ENCODE peak calls at places on chromosome 20, in five cellular contexts. D is mammary epithelial cell, I is H7, L is BJ, G is GM06990. A is an unnamed sample. For H3K27me3 and H3K36me3, the result is how much of the 10 kb centered on the place peaks cover.

GRCh38 chr20:59809630-59810375 is 123.6 kb downstream of the SYCP2 start:
- DNase-seq in D (no peak), I (peak), L (no peak), G (no peak), A (no peak)

GRCh38 chr20:40744072-40744471 is 55.0 kb upstream of the MAFB start:
- DNase-seq in D (no peak), I (no peak), L (no peak), G (no peak), A (no peak)

GRCh38 chr20:53755733-53756523 is 162.3 kb upstream of the ZNF217 start:
- DNase-seq in D (no peak), I (no peak), L (no peak), G (no peak), A (no peak)

GRCh38 chr20:17644451-17644850 is 37.6 kb downstream of the RRBP1 start:
- DNase-seq in D (peak), I (no peak), L (no peak), G (no peak), A (no peak)

GRCh38 chr20:16005612-16006493 is 567.4 kb downstream of the KIF16B start:
- DNase-seq in D (no peak), I (peak), L (no peak), G (no peak), A (no peak)

GRCh38 chr20:11429168-11429567 is 488.5 kb upstream of the BTBD3 start:
- DNase-seq in D (peak), I (no peak), L (no peak), G (no peak), A (no peak)

GRCh38 chr20:53831812-53832211 is 238.2 kb upstream of the ZNF217 start:
- DNase-seq in D (no peak), I (no peak), L (no peak), G (no peak), A (no peak)

GRCh38 chr20:59746155-59746554 is 141.8 kb downstream of the PHACTR3 start:
- DNase-seq in D (no peak), I (no peak), L (no peak), G (no peak), A (no peak)

GRCh38 chr20:40980106-40980827 is 48.4 kb upstream of the TOP1 start:
- DNase-seq in D (no peak), I (no peak), L (no peak), G (no peak), A (no peak)

GRCh38 chr20:5945963-5946362 is 4.4 kb downstream of the TRMT6 start:
- DNase-seq in D (peak), I (no peak), L (no peak), G (no peak), A (no peak)

GRCh38 chr20:40643891-40644290 is 45.1 kb downstream of the MAFB start:
- DNase-seq in D (no peak), I (no peak), L (no peak), G (no peak), A (no peak)

GRCh38 chr20:41249781-41250281 is 67.7 kb downstream of the ZHX3 start:
- DNase-seq in D (peak), I (peak), L (no peak), G (peak), A (peak)

GRCh38 chr20:41143354-41143753 is 6.0 kb downstream of the PLCG1 start:
- DNase-seq in D (no peak), I (no peak), L (no peak), G (no peak), A (no peak)

GRCh38 chr20:14193885-14194284 is 143.5 kb downstream of the FLRT3 start:
- DNase-seq in D (peak), I (peak), L (no peak), G (no peak), A (peak)

GRCh38 chr20:10557685-10558084 is 116.1 kb downstream of the JAG1 start:
- DNase-seq in D (peak), I (no peak), L (no peak), G (no peak), A (no peak)

GRCh38 chr20:53949319-53949839 is 121.0 kb downstream of the BCAS1 start:
- DNase-seq in D (peak), I (no peak), L (peak), G (peak), A (no peak)

GRCh38 chr20:2640260-2640659 is 12.2 kb upstream of the NOP56 start:
- DNase-seq in D (no peak), I (no peak), L (no peak), G (no peak), A (no peak)

GRCh38 chr20:15834857-15835256 is 738.4 kb downstream of the KIF16B start:
- DNase-seq in D (peak), I (no peak), L (no peak), G (no peak), A (no peak)

GRCh38 chr20:39880890-39881289 is 808.1 kb downstream of the MAFB start:
- DNase-seq in D (peak), I (no peak), L (no peak), G (no peak), A (peak)

GRCh38 chr20:38872491-38873049 is 53.6 kb upstream of the FAM83D start:
- DNase-seq in D (no peak), I (no peak), L (no peak), G (no peak), A (no peak)

GRCh38 chr20:39986231-39986904 is 702.7 kb downstream of the MAFB start:
- DNase-seq in D (peak), I (peak), L (peak), G (no peak), A (no peak)

GRCh38 chr20:6053776-6054688 is at the start of gene LRRN4:
- DNase-seq in D (peak), I (peak), L (no peak), G (no peak), A (peak)

GRCh38 chr20:54633903-54634302 is 158.5 kb downstream of the DOK5 start:
- DNase-seq in D (no peak), I (no peak), L (no peak), G (peak), A (no peak)

GRCh38 chr20:10381477-10381876 is 52.5 kb downstream of the MKKS start:
- DNase-seq in D (no peak), I (no peak), L (no peak), G (no peak), A (no peak)

GRCh38 chr20:19212524-19213502 is at the start of gene SLC24A3:
- DNase-seq in D (peak), I (peak), L (no peak), G (peak), A (peak)

GRCh38 chr20:10781526-10781925 is 107.7 kb upstream of the JAG1 start:
- DNase-seq in D (no peak), I (no peak), L (no peak), G (no peak), A (no peak)

GRCh38 chr20:35979528-35979927 is 11.1 kb downstream of the CNBD2 start:
- DNase-seq in D (no peak), I (no peak), L (no peak), G (no peak), A (no peak)

GRCh38 chr20:3889489-3890409 is 562 bp downstream of the PANK2 start:
- DNase-seq in D (peak), I (peak), L (no peak), G (peak), A (no peak)

GRCh38 chr20:57594092-57594911 is 25.9 kb downstream of the ZBP1 start:
- DNase-seq in D (no peak), I (peak), L (no peak), G (peak), A (peak)

GRCh38 chr20:31496761-31497295 is 17.4 kb upstream of the HM13 start:
- DNase-seq in D (no peak), I (no peak), L (no peak), G (no peak), A (no peak)

GRCh38 chr20:4435210-4435609 is 286.5 kb upstream of the PRND start:
- DNase-seq in D (no peak), I (no peak), L (peak), G (no peak), A (no peak)

GRCh38 chr20:12825180-12825579 is 183.6 kb upstream of the SPTLC3 start:
- DNase-seq in D (no peak), I (no peak), L (no peak), G (no peak), A (no peak)

GRCh38 chr20:38412877-38413577 is 22.1 kb downstream of the SNHG17 start:
- DNase-seq in D (no peak), I (no peak), L (no peak), G (no peak), A (no peak)

GRCh38 chr20:12318043-12318442 is 400.4 kb downstream of the BTBD3 start:
- DNase-seq in D (no peak), I (no peak), L (no peak), G (no peak), A (no peak)

GRCh38 chr20:7734216-7734615 is 206.0 kb downstream of the HAO1 start:
- DNase-seq in D (no peak), I (no peak), L (no peak), G (no peak), A (no peak)

GRCh38 chr20:43293068-43293786 is 103.5 kb upstream of the PTPRT start:
- DNase-seq in D (no peak), I (no peak), L (no peak), G (no peak), A (no peak)

DNA sequence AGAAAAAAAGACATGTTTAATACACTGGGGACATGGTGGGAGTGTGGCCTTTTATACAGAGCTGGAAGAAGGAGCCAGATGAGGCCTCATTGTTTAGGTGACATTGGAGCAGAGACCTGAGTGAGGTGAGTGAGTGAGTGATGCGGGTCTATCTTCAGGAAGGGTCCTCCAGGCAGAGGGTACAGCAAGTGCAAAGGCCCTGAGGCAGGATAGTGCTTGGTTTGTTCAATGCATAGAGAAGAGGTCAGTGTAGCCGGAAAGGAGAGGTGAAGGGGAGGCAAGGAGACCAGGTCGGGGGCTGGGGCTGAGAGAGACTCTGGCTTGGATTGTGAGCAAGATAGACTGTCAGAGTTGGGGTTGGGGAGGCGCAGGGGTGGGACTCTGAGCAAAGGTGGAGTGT is 23.6 kb downstream of the KCNG1 start:
- DNase-seq in D (no peak), I (no peak), L (no peak), G (no peak), A (no peak)
- H3K27me3 ChIP-seq in D (under half), I (under half), L (under half), G (under half), A (under half)

GRCh38 chr20:45950330-45950646 is 15.8 kb downstream of the PCIF1 start:
- DNase-seq in D (no peak), I (no peak), L (no peak), G (no peak), A (no peak)
- H3K36me3 ChIP-seq in D (under half), I (under half), L (half or more), G (half or more), A (under half)

GRCh38 chr20:20228351-20228750 is 139.6 kb upstream of the INSM1 start:
- DNase-seq in D (peak), I (no peak), L (no peak), G (no peak), A (no peak)
- H3K27me3 ChIP-seq in D (under half), I (under half), L (under half), G (under half), A (under half)

DNA sequence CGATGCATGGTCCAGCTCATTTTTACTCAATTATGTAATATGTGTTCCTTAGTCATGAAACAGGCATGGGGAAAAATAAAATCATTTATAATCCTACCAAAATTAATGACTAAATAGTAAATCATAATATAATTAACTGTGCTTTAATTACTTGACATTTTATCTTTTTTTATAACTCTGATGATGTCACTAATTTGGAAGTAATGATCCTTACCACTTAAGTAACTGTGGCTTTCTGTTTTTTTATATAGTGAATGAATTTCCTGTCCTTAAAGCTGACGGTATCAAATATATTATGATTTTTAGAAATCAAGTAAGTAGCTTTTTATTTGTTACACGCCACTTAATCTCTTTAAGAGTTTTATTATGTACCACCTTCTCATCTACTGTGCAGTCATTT is 32.2 kb downstream of the CSE1L start:
- DNase-seq in D (no peak), I (no peak), L (no peak), G (no peak), A (no peak)
- H3K36me3 ChIP-seq in D (half or more), I (under half), L (under half), G (under half), A (under half)

GRCh38 chr20:63234693-63235398 is 859 bp upstream of the BIRC7 start:
- DNase-seq in D (peak), I (peak), L (no peak), G (no peak), A (peak)
- H3K27me3 ChIP-seq in D (under half), I (under half), L (under half), G (under half), A (under half)

GRCh38 chr20:63470410-63470809 is 2.0 kb downstream of the KCNQ2 start:
- DNase-seq in D (no peak), I (no peak), L (no peak), G (no peak), A (no peak)

GRCh38 chr20:63472159-63472811 is at the start of gene KCNQ2:
- DNase-seq in D (no peak), I (peak), L (no peak), G (no peak), A (peak)

GRCh38 chr20:63469713-63470101 is 2.7 kb downstream of the KCNQ2 start:
- DNase-seq in D (no peak), I (no peak), L (no peak), G (no peak), A (no peak)

GRCh38 chr20:63471719-63472158 is 716 bp downstream of the KCNQ2 start:
- DNase-seq in D (no peak), I (peak), L (no peak), G (no peak), A (no peak)

GRCh38 chr20:63471002-63471718 is 1.3 kb downstream of the KCNQ2 start:
- DNase-seq in D (no peak), I (peak), L (no peak), G (no peak), A (no peak)
- H3K36me3 ChIP-seq in D (under half), I (under half), L (under half), G (under half), A (under half)

GRCh38 chr20:46285072-46285471 is 23.2 kb downstream of the CDH22 start:
- DNase-seq in D (no peak), I (no peak), L (no peak), G (no peak), A (no peak)

GRCh38 chr20:46284028-46284427 is 24.3 kb downstream of the CDH22 start:
- DNase-seq in D (no peak), I (no peak), L (no peak), G (no peak), A (no peak)

GRCh38 chr20:46285740-46286139 is 22.6 kb downstream of the CDH22 start:
- DNase-seq in D (no peak), I (no peak), L (no peak), G (no peak), A (no peak)

GRCh38 chr20:46283426-46283825 is 24.9 kb downstream of the CDH22 start:
- DNase-seq in D (peak), I (no peak), L (no peak), G (no peak), A (no peak)

DNA sequence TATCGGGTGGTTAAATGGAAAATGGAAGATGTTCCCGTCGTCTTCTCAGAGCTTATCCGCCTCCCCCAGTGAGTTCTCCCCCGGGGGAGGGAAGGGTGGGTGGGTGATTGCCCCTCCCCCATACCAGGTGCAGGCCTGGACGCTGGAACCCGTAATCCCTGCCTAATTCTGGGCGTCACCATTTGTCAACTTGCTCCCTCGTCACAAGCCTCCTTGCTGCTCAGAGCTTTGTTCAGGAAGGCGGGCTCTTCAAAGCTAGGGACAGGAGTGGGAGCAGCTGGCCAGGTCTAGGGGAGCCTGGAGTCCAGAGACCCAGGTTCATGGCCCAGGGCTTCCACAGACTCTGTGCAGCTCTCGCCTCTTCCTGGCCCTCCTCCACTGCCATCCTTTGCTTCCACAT is 25.6 kb downstream of the CDH22 start:
- DNase-seq in D (no peak), I (no peak), L (no peak), G (no peak), A (no peak)
- H3K27me3 ChIP-seq in D (under half), I (under half), L (under half), G (under half), A (under half)

GRCh38 chr20:44956410-44956809 is 3.8 kb downstream of the TOMM34 start:
- DNase-seq in D (peak), I (no peak), L (no peak), G (no peak), A (peak)

GRCh38 chr20:44952731-44953130 is 7.5 kb downstream of the TOMM34 start:
- DNase-seq in D (no peak), I (no peak), L (no peak), G (no peak), A (no peak)

GRCh38 chr20:44950368-44950767 is 9.8 kb downstream of the TOMM34 start:
- DNase-seq in D (no peak), I (no peak), L (no peak), G (no peak), A (no peak)

GRCh38 chr20:44955270-44955669 is 4.9 kb downstream of the TOMM34 start:
- DNase-seq in D (no peak), I (no peak), L (no peak), G (no peak), A (no peak)

GRCh38 chr20:44954198-44954597 is 6.0 kb downstream of the TOMM34 start:
- DNase-seq in D (no peak), I (no peak), L (no peak), G (no peak), A (peak)
- H3K36me3 ChIP-seq in D (half or more), I (under half), L (under half), G (under half), A (under half)

DNA sequence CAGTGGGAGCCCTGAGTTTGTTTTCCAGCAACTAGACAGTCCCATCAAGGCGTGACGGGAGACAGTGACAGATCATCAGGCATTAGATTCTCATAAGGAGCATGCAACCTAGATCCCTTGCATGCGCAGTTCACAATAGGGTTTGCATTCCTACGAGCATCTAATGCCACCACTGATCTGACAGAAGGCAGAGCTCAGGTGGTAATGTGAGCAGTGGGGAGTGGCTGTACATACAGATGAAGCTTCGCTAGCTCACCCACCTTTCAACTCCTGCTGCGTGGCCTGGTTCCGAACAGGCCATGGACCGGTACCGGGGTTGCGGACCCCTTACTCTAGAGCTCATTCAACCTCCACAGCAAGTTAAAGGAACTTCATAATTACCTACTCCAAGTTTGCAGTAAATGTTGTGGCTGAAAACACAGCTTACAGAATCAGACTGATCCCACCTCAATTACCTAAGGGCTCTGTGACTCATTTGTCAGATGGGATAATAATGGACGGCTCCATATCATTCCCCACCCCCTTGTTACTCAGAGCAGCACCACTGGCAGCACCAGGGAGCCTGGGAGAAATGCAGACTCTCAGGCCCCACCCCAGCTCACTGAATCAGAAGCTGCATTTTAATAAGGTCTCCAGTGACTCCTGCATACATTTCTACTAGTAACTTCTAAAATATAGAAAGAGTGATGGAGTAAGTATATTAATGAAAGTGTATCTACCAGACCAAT is 15.7 kb downstream of the PXMP4 start:
- DNase-seq in D (peak), I (no peak), L (no peak), G (no peak), A (no peak)
- H3K27me3 ChIP-seq in D (under half), I (under half), L (under half), G (under half), A (under half)